ENCODE peak calls at places on chromosomes 6 and 20, in four cellular contexts. U is upper lobe of right lung, V is nephron progenitor cell, Q is heart right ventricle. S is an unnamed sample.

GRCh38 chr20:4195499-4195898 is 180.1 kb upstream of the RNF24 start:
- DNase-seq in U (peak; percentile 44), V (peak; percentile 52), Q (no peak), S (peak; percentile 32)

GRCh38 chr6:78483141-78483540 is 384.2 kb upstream of the IRAK1BP1 start:
- DNase-seq in U (no peak), V (no peak), Q (no peak), S (no peak)

GRCh38 chr20:37245671-37246237 is 15.9 kb downstream of the GHRH start:
- DNase-seq in U (no peak), V (no peak), Q (no peak), S (no peak)

GRCh38 chr6:92790381-92790780 is 629.0 kb downstream of the EPHA7 start:
- DNase-seq in U (no peak), V (no peak), Q (no peak), S (no peak)

GRCh38 chr6:143536461-143536865 is 24.9 kb upstream of the FUCA2 start:
- DNase-seq in U (peak; percentile 83), V (peak; percentile 12), Q (no peak), S (peak; percentile 40)

GRCh38 chr20:57142667-57143066 is 123.8 kb downstream of the BMP7 start:
- DNase-seq in U (no peak), V (no peak), Q (no peak), S (no peak)

GRCh38 chr6:79077680-79078056 is 386 bp downstream of the PHIP start:
- DNase-seq in U (no peak), V (peak; percentile 55), Q (no peak), S (no peak)

GRCh38 chr6:135325624-135326424 is 144.7 kb downstream of the MYB start:
- DNase-seq in U (no peak), V (no peak), Q (no peak), S (no peak)

GRCh38 chr6:105678516-105678915 is 275.6 kb upstream of the PREP start:
- DNase-seq in U (no peak), V (no peak), Q (no peak), S (no peak)

GRCh38 chr6:156780117-156780641 is 3.0 kb downstream of the ARID1B start:
- DNase-seq in U (no peak), V (peak; percentile 27), Q (peak; percentile 39), S (no peak)

GRCh38 chr20:5400164-5400762 is 83.5 kb upstream of the PROKR2 start:
- DNase-seq in U (no peak), V (peak; percentile 72), Q (peak; percentile 6), S (peak; percentile 26)

GRCh38 chr6:47371139-47371874 is 61.6 kb upstream of the TNFRSF21 start:
- DNase-seq in U (no peak), V (no peak), Q (peak; percentile 5), S (no peak)

GRCh38 chr6:168906251-168906845 is 347.3 kb downstream of the THBS2 start:
- DNase-seq in U (no peak), V (no peak), Q (no peak), S (no peak)

GRCh38 chr6:143842468-143842901 is 653 bp upstream of the LTV1 start:
- DNase-seq in U (no peak), V (peak; percentile 3), Q (no peak), S (no peak)

GRCh38 chr6:149454405-149454848 is 30.4 kb downstream of the ZC3H12D start:
- DNase-seq in U (peak; percentile 97), V (no peak), Q (peak; percentile 96), S (no peak)

GRCh38 chr6:149766156-149766768 is 16.7 kb downstream of the PCMT1 start:
- DNase-seq in U (no peak), V (no peak), Q (peak; percentile 33), S (no peak)

GRCh38 chr6:130625825-130626500 is 201.2 kb upstream of the SMLR1 start:
- DNase-seq in U (no peak), V (no peak), Q (no peak), S (no peak)

GRCh38 chr20:23244916-23245552 is 105.6 kb upstream of the NXT1 start:
- DNase-seq in U (peak; percentile 52), V (no peak), Q (no peak), S (no peak)

GRCh38 chr6:16078064-16078463 is 50.8 kb upstream of the MYLIP start:
- DNase-seq in U (no peak), V (no peak), Q (no peak), S (no peak)

GRCh38 chr20:59598625-59599310 is 5.6 kb upstream of the PHACTR3 start:
- DNase-seq in U (no peak), V (peak; percentile 58), Q (no peak), S (peak; percentile 40)

GRCh38 chr6:12841619-12842018 is 125.1 kb downstream of the PHACTR1 start:
- DNase-seq in U (no peak), V (no peak), Q (no peak), S (no peak)

GRCh38 chr6:12842658-12843057 is 126.1 kb downstream of the PHACTR1 start:
- DNase-seq in U (no peak), V (no peak), Q (no peak), S (no peak)

GRCh38 chr6:12845224-12846004 is 128.8 kb downstream of the PHACTR1 start:
- DNase-seq in U (no peak), V (no peak), Q (no peak), S (no peak)

GRCh38 chr6:12842126-12842525 is 125.6 kb downstream of the PHACTR1 start:
- DNase-seq in U (no peak), V (no peak), Q (no peak), S (no peak)

DNA sequence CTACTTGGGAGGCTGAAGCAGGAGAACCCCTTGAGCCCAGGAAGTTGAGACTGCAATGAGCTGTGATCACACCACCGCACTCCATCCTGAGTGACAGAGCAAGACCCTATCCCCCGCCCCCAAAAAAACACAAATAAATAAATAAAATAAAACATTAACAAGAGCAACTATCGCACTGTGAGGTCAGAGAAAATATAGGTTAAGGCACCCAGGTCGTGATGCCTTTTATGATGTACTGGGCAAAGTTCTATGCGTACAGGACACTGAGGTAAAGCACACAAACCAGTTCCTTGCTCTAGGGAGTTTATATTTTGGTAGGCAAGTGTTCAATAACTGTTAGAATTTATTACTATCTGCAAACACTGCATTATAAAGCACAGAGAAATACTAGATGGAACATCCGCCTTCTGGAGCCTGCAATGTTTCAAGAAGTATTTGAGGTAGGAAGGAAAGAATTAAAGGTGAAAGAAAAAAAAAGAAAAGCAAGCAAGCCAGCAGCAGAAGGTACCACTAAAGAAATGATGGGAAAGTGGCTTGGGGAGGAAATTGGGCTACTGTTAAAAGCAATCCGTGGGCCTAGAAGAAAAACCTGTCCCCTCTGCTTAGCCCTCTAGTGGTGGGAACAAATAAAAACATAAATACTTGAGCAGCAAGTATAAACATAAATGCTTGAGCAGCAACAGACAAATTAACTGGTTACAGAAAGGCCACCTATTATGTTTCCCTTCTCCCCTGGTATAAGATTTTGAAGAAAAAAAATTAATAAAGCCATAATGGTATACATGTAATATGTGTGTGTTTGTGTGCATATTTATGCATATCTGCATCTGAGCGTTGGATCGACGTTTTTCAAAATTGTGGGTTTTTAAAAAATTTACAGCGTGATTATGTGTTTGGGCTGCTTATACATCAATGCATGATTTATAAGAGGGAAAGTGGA is 128.0 kb downstream of the PHACTR1 start:
- DNase-seq in U (no peak), V (no peak), Q (no peak), S (no peak)
- TF ChIP-seq CTCF in U (peak; percentile 52), V (peak; percentile 68), Q (peak; percentile 57), S (peak; percentile 78)

DNA sequence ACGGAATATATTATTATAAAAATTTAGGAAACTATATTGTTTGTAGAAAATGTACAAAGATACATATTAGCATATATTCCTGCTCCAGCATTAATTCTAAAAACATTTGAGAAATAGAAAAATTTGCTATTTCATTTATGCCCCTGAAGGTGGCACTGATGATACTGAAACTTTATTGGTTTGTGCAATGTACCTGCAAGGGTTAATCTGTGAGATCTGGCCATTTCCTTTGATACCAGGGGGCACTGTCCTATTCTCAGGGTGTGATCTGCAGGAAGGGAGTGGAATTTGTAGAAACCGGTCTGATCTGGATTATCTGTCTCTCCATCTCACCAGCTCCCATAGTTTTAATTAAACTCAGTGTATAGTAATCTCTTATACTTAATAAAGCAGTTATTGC is 625.1 kb upstream of the IMPG1 start:
- DNase-seq in U (no peak), V (no peak), Q (no peak), S (no peak)
- TF ChIP-seq CTCF in U (no peak), V (peak; percentile 10), Q (no peak), S (peak; percentile 44)

GRCh38 chr6:43977404-43978111 is 149.7 kb downstream of the MRPL14 start:
- DNase-seq in U (no peak), V (no peak), Q (no peak), S (no peak)

GRCh38 chr6:43980004-43980795 is 147.1 kb downstream of the MRPL14 start:
- DNase-seq in U (no peak), V (no peak), Q (no peak), S (no peak)

GRCh38 chr6:43979525-43979924 is 147.7 kb downstream of the MRPL14 start:
- DNase-seq in U (no peak), V (no peak), Q (no peak), S (no peak)

GRCh38 chr6:43976706-43977403 is 150.4 kb downstream of the MRPL14 start:
- DNase-seq in U (no peak), V (no peak), Q (no peak), S (no peak)

DNA sequence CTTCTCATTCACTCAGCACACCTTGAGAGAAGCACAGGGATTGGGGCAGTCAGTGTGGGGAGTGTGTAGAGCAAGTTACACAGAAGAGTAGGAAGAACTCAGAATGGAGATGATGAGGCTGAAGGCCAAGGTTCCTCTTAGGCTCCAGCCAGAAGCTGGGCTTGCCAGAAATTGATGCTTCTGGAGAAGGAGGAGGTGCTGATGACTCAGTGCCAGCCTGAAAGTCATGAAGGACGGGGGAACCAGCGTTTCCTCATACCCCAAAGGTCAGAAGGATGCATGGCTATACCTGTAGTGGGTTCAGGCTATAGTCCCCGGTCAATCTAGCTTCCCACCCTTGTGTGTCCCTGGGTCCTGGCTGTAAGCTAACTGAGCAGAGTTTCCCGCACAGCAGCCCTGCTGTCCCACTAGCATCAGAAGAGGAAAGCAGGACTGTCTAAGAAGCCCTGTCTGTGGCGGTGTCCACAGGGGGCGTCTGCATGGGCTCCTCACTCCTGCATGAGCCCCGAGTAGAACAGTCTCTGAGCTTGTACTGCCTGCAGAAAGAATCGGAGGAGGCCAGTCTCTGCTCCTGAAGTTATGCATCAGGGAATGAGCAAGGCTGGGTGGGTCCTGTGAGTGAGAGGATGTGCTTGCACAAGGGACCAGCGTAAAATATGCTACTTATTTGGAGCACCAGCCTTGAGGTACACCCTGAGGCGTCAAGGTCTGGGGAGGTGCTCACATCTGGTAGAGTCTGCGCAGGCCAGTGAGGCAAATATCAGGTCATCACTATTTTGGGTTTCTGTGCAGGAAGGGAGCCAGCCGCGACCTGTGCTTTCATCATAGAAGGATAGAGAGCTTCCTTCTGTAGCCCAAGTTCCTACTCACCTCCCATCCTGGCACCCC is 148.5 kb downstream of the MRPL14 start:
- DNase-seq in U (no peak), V (no peak), Q (no peak), S (no peak)
- TF ChIP-seq CTCF in U (no peak), V (no peak), Q (no peak), S (no peak)

GRCh38 chr6:161200610-161201201 is 73.2 kb downstream of the AGPAT4 start:
- DNase-seq in U (no peak), V (no peak), Q (no peak), S (no peak)

GRCh38 chr6:161210857-161211256 is 63.0 kb downstream of the AGPAT4 start:
- DNase-seq in U (no peak), V (no peak), Q (no peak), S (no peak)

GRCh38 chr6:161199845-161200244 is 74.0 kb downstream of the AGPAT4 start:
- DNase-seq in U (no peak), V (no peak), Q (no peak), S (no peak)

GRCh38 chr6:161204866-161205557 is 68.8 kb downstream of the AGPAT4 start:
- DNase-seq in U (no peak), V (no peak), Q (no peak), S (no peak)
- TF ChIP-seq CTCF in U (no peak), V (no peak), Q (no peak), S (no peak)

GRCh38 chr6:29651413-29652197 is 5.3 kb upstream of the MOG start:
- DNase-seq in U (no peak), V (no peak), Q (no peak), S (no peak)
- TF ChIP-seq CTCF in U (peak; percentile 63), V (peak; percentile 64), Q (peak; percentile 65), S (peak; percentile 78)